ENCODE peak calls at places on chromosome 4, in five cellular contexts. F is AG04450, A is trophoblast cell, D is mesenchymal stem cell, Z is cardiac muscle cell. P is an unnamed sample.

GRCh38 chr4:55524844-55525571 is 21.7 kb downstream of the CLOCK start:
- DNase-seq in F (no peak), A (no peak), D (peak), Z (peak), P (no peak)

GRCh38 chr4:145935253-145936141 is 3.1 kb downstream of the ZNF827 start:
- DNase-seq in F (no peak), A (no peak), D (no peak), Z (peak), P (no peak)

GRCh38 chr4:147547314-147548056 is 66.6 kb downstream of the EDNRA start:
- DNase-seq in F (no peak), A (peak), D (peak), Z (peak), P (no peak)

GRCh38 chr4:139740531-139741041 is 75.0 kb downstream of the MGST2 start:
- DNase-seq in F (peak), A (peak), D (peak), Z (peak), P (peak)

GRCh38 chr4:15691346-15692140 is 9.9 kb downstream of the FAM200B start:
- DNase-seq in F (peak), A (no peak), D (peak), Z (peak), P (no peak)

GRCh38 chr4:129352480-129352879 is 256.5 kb downstream of the C4orf33 start:
- DNase-seq in F (no peak), A (no peak), D (no peak), Z (no peak), P (no peak)

GRCh38 chr4:55356991-55357461 is 11.0 kb downstream of the SRD5A3 start:
- DNase-seq in F (no peak), A (peak), D (peak), Z (peak), P (no peak)

GRCh38 chr4:113636877-113637276 is 124.7 kb downstream of the CAMK2D start:
- DNase-seq in F (peak), A (no peak), D (peak), Z (peak), P (no peak)

GRCh38 chr4:80393246-80393969 is 57.9 kb downstream of the CFAP299 start:
- DNase-seq in F (peak), A (peak), D (peak), Z (peak), P (peak)

GRCh38 chr4:42262701-42263490 is 110.4 kb upstream of the BEND4 start:
- DNase-seq in F (no peak), A (no peak), D (peak), Z (no peak), P (no peak)

GRCh38 chr4:152115794-152116193 is 355.0 kb upstream of the GATB start:
- DNase-seq in F (no peak), A (no peak), D (no peak), Z (peak), P (no peak)

GRCh38 chr4:48746608-48747374 is 33.3 kb downstream of the FRYL start:
- DNase-seq in F (no peak), A (peak), D (no peak), Z (no peak), P (peak)

GRCh38 chr4:20960291-20960690 is 260.0 kb downstream of the PACRGL start:
- DNase-seq in F (no peak), A (no peak), D (no peak), Z (no peak), P (no peak)

GRCh38 chr4:8699479-8700145 is 107.0 kb downstream of the CPZ start:
- DNase-seq in F (no peak), A (no peak), D (no peak), Z (no peak), P (no peak)

DNA sequence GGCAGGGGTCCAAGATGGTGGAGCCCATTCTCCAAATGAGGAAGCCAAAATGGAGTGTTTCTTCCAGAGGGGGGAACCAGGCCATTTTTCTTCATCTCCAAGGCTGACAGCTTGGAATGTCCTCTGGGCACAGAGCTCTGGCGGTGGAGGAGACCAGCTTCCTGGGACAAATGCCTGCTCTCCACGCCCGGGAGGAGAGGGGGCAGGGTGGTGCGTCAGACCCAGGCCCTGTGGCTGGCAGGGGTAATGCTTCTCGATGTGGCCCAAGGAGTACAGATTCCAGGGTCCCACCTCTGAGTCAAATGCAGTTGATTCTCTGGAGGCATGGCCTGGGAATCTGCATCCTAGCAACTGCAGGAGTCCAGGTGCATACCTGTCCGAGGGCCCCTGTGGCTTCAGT is 44.6 kb upstream of the ADRA2C start:
- DNase-seq in F (no peak), A (no peak), D (no peak), Z (no peak), P (no peak)
- H3K27ac ChIP-seq in F (no peak), A (no peak), D (no peak), Z (no peak), P (no peak)

DNA sequence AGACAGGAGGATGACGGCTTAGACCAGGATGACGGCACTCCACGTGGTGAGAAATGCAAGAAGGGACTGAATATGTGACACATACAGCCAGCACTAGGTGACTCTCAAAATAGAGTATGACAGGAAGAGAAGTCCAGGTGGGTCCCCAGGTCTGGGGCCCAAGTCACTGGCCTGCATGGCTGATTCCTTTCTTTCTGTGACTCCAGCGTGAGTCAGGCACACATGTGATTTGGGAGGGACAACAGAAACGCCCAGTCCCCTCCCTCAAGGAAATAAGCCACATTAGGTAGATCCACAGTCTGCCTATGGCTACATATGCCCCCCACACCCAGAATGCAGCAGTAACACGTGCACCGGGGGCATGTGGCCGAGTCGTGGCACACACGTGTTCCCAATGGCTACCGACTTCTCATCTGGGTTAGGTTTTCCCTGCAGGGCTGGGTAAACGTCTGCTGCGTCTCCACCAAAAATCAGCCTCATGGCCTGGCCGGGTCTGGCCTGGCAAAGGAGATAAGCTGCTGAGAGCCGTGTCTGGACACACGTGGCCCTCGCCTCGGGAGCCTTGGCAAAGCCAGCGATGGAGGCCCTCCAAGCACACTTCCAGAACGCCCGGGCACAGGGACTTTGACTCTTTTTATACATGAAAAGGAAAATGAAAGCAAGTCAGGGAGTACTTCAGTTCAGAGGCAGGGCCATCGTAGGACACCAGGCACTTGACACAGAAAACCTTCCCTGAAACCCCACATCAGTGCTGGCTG is 19.3 kb downstream of the SEL1L3 start:
- DNase-seq in F (no peak), A (no peak), D (no peak), Z (no peak), P (no peak)
- H3K27ac ChIP-seq in F (no peak), A (no peak), D (no peak), Z (no peak), P (no peak)

GRCh38 chr4:70714061-70714468 is 7.7 kb upstream of the RUFY3 start:
- DNase-seq in F (no peak), A (peak), D (no peak), Z (peak), P (no peak)
- H3K27ac ChIP-seq in F (no peak), A (no peak), D (no peak), Z (no peak), P (peak)

GRCh38 chr4:53987761-53988171 is 76.6 kb downstream of the CHIC2 start:
- DNase-seq in F (peak), A (peak), D (peak), Z (peak), P (peak)

GRCh38 chr4:53994382-53994781 is 70.0 kb downstream of the CHIC2 start:
- DNase-seq in F (no peak), A (no peak), D (no peak), Z (no peak), P (no peak)

GRCh38 chr4:53990641-53991040 is 73.8 kb downstream of the CHIC2 start:
- DNase-seq in F (no peak), A (peak), D (no peak), Z (peak), P (no peak)

GRCh38 chr4:53992785-53993184 is 71.6 kb downstream of the CHIC2 start:
- DNase-seq in F (no peak), A (no peak), D (no peak), Z (no peak), P (no peak)

GRCh38 chr4:53991821-53992220 is 72.6 kb downstream of the CHIC2 start:
- DNase-seq in F (no peak), A (no peak), D (no peak), Z (no peak), P (peak)
- H3K27ac ChIP-seq in F (no peak), A (no peak), D (no peak), Z (no peak), P (peak)

DNA sequence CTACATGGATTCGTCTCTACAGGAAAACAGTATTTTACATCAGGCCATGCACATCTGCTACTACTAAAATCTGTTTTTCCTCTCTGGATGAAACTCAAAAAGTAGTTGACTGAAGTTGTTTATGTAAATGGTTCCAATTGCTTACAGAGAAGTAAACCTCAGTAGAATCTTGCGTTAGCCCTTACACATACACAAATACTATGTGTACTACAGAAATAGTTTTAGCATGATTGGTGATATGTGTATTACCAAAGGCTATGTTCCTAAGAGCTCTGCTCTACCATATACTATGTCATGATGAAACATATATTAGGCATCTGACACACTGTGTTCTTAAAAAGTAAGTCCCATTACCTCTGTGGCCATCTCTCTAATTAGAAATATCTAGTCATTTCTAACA is 64.7 kb downstream of the PRSS12 start:
- DNase-seq in F (peak), A (peak), D (peak), Z (no peak), P (no peak)
- H3K27ac ChIP-seq in F (no peak), A (no peak), D (no peak), Z (no peak), P (peak)

GRCh38 chr4:98338761-98339438 is 77.7 kb downstream of the RAP1GDS1 start:
- DNase-seq in F (no peak), A (no peak), D (no peak), Z (no peak), P (no peak)

GRCh38 chr4:98343640-98344039 is 82.5 kb downstream of the RAP1GDS1 start:
- DNase-seq in F (no peak), A (no peak), D (no peak), Z (no peak), P (no peak)

GRCh38 chr4:98345838-98346237 is 84.7 kb downstream of the RAP1GDS1 start:
- DNase-seq in F (no peak), A (no peak), D (no peak), Z (no peak), P (no peak)

GRCh38 chr4:98341309-98341708 is 80.1 kb downstream of the RAP1GDS1 start:
- DNase-seq in F (no peak), A (peak), D (peak), Z (peak), P (no peak)
- H3K27ac ChIP-seq in F (no peak), A (no peak), D (no peak), Z (no peak), P (no peak)

GRCh38 chr4:167185465-167185864 is 48.8 kb downstream of the SPOCK3 start:
- DNase-seq in F (no peak), A (peak), D (no peak), Z (no peak), P (no peak)
- H3K27ac ChIP-seq in F (no peak), A (no peak), D (no peak), Z (no peak), P (no peak)

GRCh38 chr4:766152-766515 is 59.8 kb downstream of the CPLX1 start:
- DNase-seq in F (no peak), A (peak), D (peak), Z (peak), P (peak)
- H3K27ac ChIP-seq in F (no peak), A (no peak), D (no peak), Z (peak), P (peak)